ENCODE peak calls at places on chromosome 1, in four cellular contexts. V is cardiac muscle cell, H is DND-41, D is PC-3. U is an unnamed sample.

GRCh38 chr1:161749509-161750407 is at the start of gene DUSP12:
- DNase-seq in V (peak), H (peak), D (peak), U (peak)

GRCh38 chr1:116873680-116874271 is 35.9 kb upstream of the PTGFRN start:
- DNase-seq in V (no peak), H (no peak), D (no peak), U (no peak)

GRCh38 chr1:212463565-212464270 is 31.0 kb downstream of the NENF start:
- DNase-seq in V (no peak), H (no peak), D (no peak), U (no peak)

GRCh38 chr1:145871994-145872411 is 13.1 kb upstream of the PIAS3 start:
- DNase-seq in V (peak), H (no peak), D (no peak), U (peak)

GRCh38 chr1:199784127-199784526 is 243.4 kb upstream of the NR5A2 start:
- DNase-seq in V (no peak), H (no peak), D (peak), U (no peak)

GRCh38 chr1:234598974-234599616 is 10.9 kb downstream of the IRF2BP2 start:
- DNase-seq in V (no peak), H (no peak), D (no peak), U (no peak)

GRCh38 chr1:170410391-170411146 is 121.4 kb upstream of the GORAB start:
- DNase-seq in V (no peak), H (no peak), D (peak), U (no peak)

GRCh38 chr1:38063616-38064015 is 17.0 kb upstream of the POU3F1 start:
- DNase-seq in V (no peak), H (no peak), D (no peak), U (no peak)

GRCh38 chr1:179047637-179048002 is 21.9 kb downstream of the FAM20B start:
- DNase-seq in V (no peak), H (no peak), D (no peak), U (no peak)

GRCh38 chr1:110210604-110211502 is 739 bp downstream of the KCNC4 start:
- DNase-seq in V (peak), H (peak), D (peak), U (peak)

GRCh38 chr1:1212780-1213152 is 1.2 kb downstream of the TNFRSF4 start:
- DNase-seq in V (no peak), H (peak), D (no peak), U (no peak)

GRCh38 chr1:226132731-226133503 is 53.6 kb downstream of the ACBD3 start:
- DNase-seq in V (no peak), H (no peak), D (peak), U (no peak)

GRCh38 chr1:89483010-89483756 is 41.4 kb upstream of the LRRC8B start:
- DNase-seq in V (peak), H (peak), D (peak), U (peak)

GRCh38 chr1:65469889-65470340 is 49.4 kb downstream of the LEPR start:
- DNase-seq in V (peak), H (no peak), D (no peak), U (no peak)

GRCh38 chr1:156433602-156434001 is 64.6 kb downstream of the RHBG start:
- DNase-seq in V (no peak), H (no peak), D (no peak), U (no peak)

GRCh38 chr1:236657398-236657797 is 28.9 kb upstream of the ACTN2 start:
- DNase-seq in V (no peak), H (no peak), D (no peak), U (no peak)
- H3K27ac ChIP-seq in V (no peak), H (no peak), D (no peak), U (no peak)

GRCh38 chr1:53337499-53337898 is 9.6 kb upstream of the LRP8 start:
- DNase-seq in V (no peak), H (no peak), D (no peak), U (no peak)

GRCh38 chr1:53339736-53340385 is 12.0 kb upstream of the LRP8 start:
- DNase-seq in V (no peak), H (no peak), D (no peak), U (no peak)

GRCh38 chr1:53336146-53336545 is 8.3 kb upstream of the LRP8 start:
- DNase-seq in V (no peak), H (no peak), D (no peak), U (no peak)

GRCh38 chr1:53340660-53341520 is 13.0 kb upstream of the LRP8 start:
- DNase-seq in V (no peak), H (no peak), D (no peak), U (no peak)

DNA sequence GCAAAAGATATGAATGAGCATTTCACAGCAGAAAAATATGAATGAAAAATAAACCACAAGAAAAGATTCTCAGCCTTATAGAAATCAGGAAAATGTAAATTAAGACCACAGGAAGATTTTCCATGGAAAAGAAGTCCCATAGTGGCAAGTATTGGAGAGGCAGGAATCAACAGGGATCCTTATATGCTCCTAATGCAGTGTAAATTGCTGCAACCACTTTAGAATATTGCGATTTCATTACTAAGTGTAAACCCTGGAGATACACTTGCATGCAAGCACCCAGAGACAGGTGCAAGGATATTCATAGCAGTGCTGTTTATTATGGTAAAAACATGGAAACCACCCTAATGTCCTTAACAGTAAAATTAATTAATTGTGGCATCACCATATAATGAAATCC is 10.5 kb upstream of the LRP8 start:
- DNase-seq in V (no peak), H (no peak), D (no peak), U (no peak)
- TF ChIP-seq CTCF in V (no peak), H (no peak), D (no peak), U (no peak)

GRCh38 chr1:231039161-231040018 is 664 bp downstream of the FAM89A start:
- DNase-seq in V (peak), H (peak), D (peak), U (no peak)
- H3K27ac ChIP-seq in V (no peak), H (no peak), D (no peak), U (no peak)

GRCh38 chr1:2429780-2430591 is 17.6 kb upstream of the PEX10 start:
- DNase-seq in V (no peak), H (peak), D (peak), U (no peak)
- TF ChIP-seq CTCF in V (peak), H (peak), D (peak), U (no peak)